ENCODE peak calls at places on chromosomes 4 and X, in seven cellular contexts. One of them, this sample, is unnamed.

GRCh38 chr4:147879676-147880075 is 147.8 kb downstream of the ARHGAP10 start:
- DNase-seq in NCI-H1436: no peak
- DNase-seq in ovary: no peak
- DNase-seq in left cardiac atrium: no peak
- DNase-seq in progenitor cell of endocrine pancreas: no peak
- DNase-seq in HuH-7: no peak
- DNase-seq in mucosa of gallbladder: no peak
- DNase-seq in this sample: no peak

GRCh38 chr4:38275331-38275821 is 315.2 kb downstream of the PTTG2 start:
- DNase-seq in NCI-H1436: peak; percentile 62
- DNase-seq in ovary: no peak
- DNase-seq in left cardiac atrium: no peak
- DNase-seq in progenitor cell of endocrine pancreas: no peak
- DNase-seq in HuH-7: peak; percentile 30
- DNase-seq in mucosa of gallbladder: no peak
- DNase-seq in this sample: peak; percentile 47

GRCh38 chr4:184170996-184171395 is 46.7 kb downstream of the ENPP6 start:
- DNase-seq in NCI-H1436: no peak
- DNase-seq in ovary: no peak
- DNase-seq in left cardiac atrium: no peak
- DNase-seq in progenitor cell of endocrine pancreas: no peak
- DNase-seq in HuH-7: no peak
- DNase-seq in mucosa of gallbladder: no peak
- DNase-seq in this sample: peak; percentile 3

GRCh38 chr4:95091272-95091671 is 333.5 kb downstream of the BMPR1B start:
- DNase-seq in NCI-H1436: no peak
- DNase-seq in ovary: no peak
- DNase-seq in left cardiac atrium: no peak
- DNase-seq in progenitor cell of endocrine pancreas: no peak
- DNase-seq in HuH-7: no peak
- DNase-seq in mucosa of gallbladder: no peak
- DNase-seq in this sample: no peak

GRCh38 chr4:15149842-15150592 is 147.7 kb downstream of the CPEB2 start:
- DNase-seq in NCI-H1436: no peak
- DNase-seq in ovary: peak; percentile 75
- DNase-seq in left cardiac atrium: peak; percentile 82
- DNase-seq in progenitor cell of endocrine pancreas: peak; percentile 23
- DNase-seq in HuH-7: peak; percentile 55
- DNase-seq in mucosa of gallbladder: peak; percentile 84
- DNase-seq in this sample: no peak

GRCh38 chr4:27467351-27467750 is 606.7 kb downstream of the STIM2 start:
- DNase-seq in NCI-H1436: no peak
- DNase-seq in ovary: no peak
- DNase-seq in left cardiac atrium: no peak
- DNase-seq in progenitor cell of endocrine pancreas: no peak
- DNase-seq in HuH-7: no peak
- DNase-seq in mucosa of gallbladder: no peak
- DNase-seq in this sample: no peak

GRCh38 chr4:16439771-16440170 is 213.5 kb upstream of the TAPT1 start:
- DNase-seq in NCI-H1436: no peak
- DNase-seq in ovary: no peak
- DNase-seq in left cardiac atrium: no peak
- DNase-seq in progenitor cell of endocrine pancreas: no peak
- DNase-seq in HuH-7: no peak
- DNase-seq in mucosa of gallbladder: no peak
- DNase-seq in this sample: no peak

GRCh38 chrX:45445745-45446412 is 245.2 kb upstream of the DIPK2B start:
- DNase-seq in NCI-H1436: no peak
- DNase-seq in ovary: no peak
- DNase-seq in left cardiac atrium: no peak
- DNase-seq in progenitor cell of endocrine pancreas: no peak
- DNase-seq in HuH-7: no peak
- DNase-seq in mucosa of gallbladder: no peak
- DNase-seq in this sample: no peak

GRCh38 chr4:182533948-182534347 is 290.7 kb downstream of the TENM3 start:
- DNase-seq in NCI-H1436: no peak
- DNase-seq in ovary: no peak
- DNase-seq in left cardiac atrium: no peak
- DNase-seq in progenitor cell of endocrine pancreas: no peak
- DNase-seq in HuH-7: no peak
- DNase-seq in mucosa of gallbladder: no peak
- DNase-seq in this sample: no peak

GRCh38 chrX:68833855-68834331 is 5.1 kb downstream of the EFNB1 start:
- DNase-seq in NCI-H1436: no peak
- DNase-seq in ovary: no peak
- DNase-seq in left cardiac atrium: no peak
- DNase-seq in progenitor cell of endocrine pancreas: no peak
- DNase-seq in HuH-7: no peak
- DNase-seq in mucosa of gallbladder: no peak
- DNase-seq in this sample: no peak

GRCh38 chr4:187996502-187997177 is 1.1 kb downstream of the ZFP42 start:
- DNase-seq in NCI-H1436: no peak
- DNase-seq in ovary: no peak
- DNase-seq in left cardiac atrium: no peak
- DNase-seq in progenitor cell of endocrine pancreas: no peak
- DNase-seq in HuH-7: no peak
- DNase-seq in mucosa of gallbladder: no peak
- DNase-seq in this sample: no peak

GRCh38 chr4:74618659-74619058 is 173.7 kb downstream of the AREG start:
- DNase-seq in NCI-H1436: no peak
- DNase-seq in ovary: no peak
- DNase-seq in left cardiac atrium: no peak
- DNase-seq in progenitor cell of endocrine pancreas: no peak
- DNase-seq in HuH-7: no peak
- DNase-seq in mucosa of gallbladder: no peak
- DNase-seq in this sample: no peak

GRCh38 chr4:173293663-173294062 is 40.5 kb downstream of the HMGB2 start:
- DNase-seq in NCI-H1436: no peak
- DNase-seq in ovary: no peak
- DNase-seq in left cardiac atrium: no peak
- DNase-seq in progenitor cell of endocrine pancreas: no peak
- DNase-seq in HuH-7: no peak
- DNase-seq in mucosa of gallbladder: no peak
- DNase-seq in this sample: no peak

GRCh38 chrX:78029663-78030062 is 60.2 kb upstream of the PGAM4 start:
- DNase-seq in NCI-H1436: peak; percentile 0
- DNase-seq in ovary: no peak
- DNase-seq in left cardiac atrium: no peak
- DNase-seq in progenitor cell of endocrine pancreas: no peak
- DNase-seq in HuH-7: peak; percentile 20
- DNase-seq in mucosa of gallbladder: no peak
- DNase-seq in this sample: peak; percentile 5

GRCh38 chrX:39504850-39505259 is 592.9 kb downstream of the BCOR start:
- DNase-seq in NCI-H1436: no peak
- DNase-seq in ovary: no peak
- DNase-seq in left cardiac atrium: no peak
- DNase-seq in progenitor cell of endocrine pancreas: no peak
- DNase-seq in HuH-7: no peak
- DNase-seq in mucosa of gallbladder: no peak
- DNase-seq in this sample: no peak

This sample was measured in NCI-H2107.